ENCODE peak calls at places on chromosome 22, in four cellular contexts. Q, C, X and U are unnamed samples.

GRCh38 chr22:39514373-39514973 is 5.9 kb upstream of the ATF4 start:
- DNase-seq in Q (no peak), X (no peak), C (no peak), U (no peak)

GRCh38 chr22:38760477-38761201 is 4.8 kb upstream of the SUN2 start:
- DNase-seq in C (peak), X (no peak), Q (no peak), U (peak)

GRCh38 chr22:20659920-20660319 is 114.0 kb upstream of the SERPIND1 start:
- DNase-seq in Q (no peak), X (no peak), C (no peak), U (no peak)

GRCh38 chr22:27801197-27801615 is 350 bp downstream of the MN1 start:
- DNase-seq in X (no peak), C (no peak), Q (no peak), U (no peak)

GRCh38 chr22:20001082-20001638 is 15.5 kb downstream of the ARVCF start:
- DNase-seq in Q (no peak), X (no peak), C (no peak), U (no peak)

GRCh38 chr22:27420186-27420816 is 381.3 kb downstream of the MN1 start:
- DNase-seq in X (no peak), C (no peak), Q (no peak), U (no peak)

GRCh38 chr22:44325718-44326548 is 13.2 kb upstream of the SHISAL1 start:
- DNase-seq in C (no peak), X (no peak), Q (no peak), U (no peak)

GRCh38 chr22:35835998-35836691 is 118.5 kb downstream of the APOL5 start:
- DNase-seq in X (no peak), C (peak), Q (no peak), U (peak)

GRCh38 chr22:35795476-35795875 is 77.8 kb downstream of the APOL5 start:
- DNase-seq in C (no peak), Q (no peak), X (no peak), U (no peak)

GRCh38 chr22:50396751-50397370 is 53.7 kb downstream of the PPP6R2 start:
- DNase-seq in C (no peak), Q (no peak), X (no peak), U (no peak)

GRCh38 chr22:19405133-19405532 is 26.4 kb downstream of the HIRA start:
- DNase-seq in Q (no peak), X (no peak), C (no peak), U (no peak)

GRCh38 chr22:43113516-43114251 is 3.1 kb downstream of the BIK start:
- DNase-seq in X (no peak), C (no peak), Q (no peak), U (no peak)

GRCh38 chr22:24289138-24289537 is 18.5 kb downstream of the SPECC1L start:
- DNase-seq in X (no peak), Q (no peak), C (no peak), U (no peak)

GRCh38 chr22:49934891-49935557 is 16.6 kb downstream of the CRELD2 start:
- DNase-seq in Q (peak), C (no peak), X (peak), U (no peak)

GRCh38 chr22:23533328-23533762 is 46.7 kb downstream of the IGLL1 start:
- DNase-seq in X (no peak), Q (no peak), C (peak), U (peak)

GRCh38 chr22:38841211-38841610 is 2.6 kb downstream of the NPTXR start:
- DNase-seq in C (no peak), X (no peak), Q (no peak), U (no peak)

GRCh38 chr22:38491707-38492348 is 14.3 kb downstream of the DDX17 start:
- DNase-seq in Q (no peak), C (no peak), X (no peak), U (no peak)

GRCh38 chr22:47724751-47725150 is 962.3 kb downstream of the TBC1D22A start:
- DNase-seq in Q (no peak), X (no peak), C (no peak), U (no peak)

GRCh38 chr22:37229805-37230672 is 14.0 kb downstream of the RAC2 start:
- DNase-seq in C (no peak), Q (peak), X (peak), U (no peak)

GRCh38 chr22:48709453-48709852 is 1118.2 kb downstream of the BRD1 start:
- DNase-seq in Q (no peak), X (no peak), C (no peak), U (no peak)

GRCh38 chr22:43886231-43886630 is 5.6 kb downstream of the PNPLA5 start:
- DNase-seq in X (no peak), C (no peak), Q (no peak), U (no peak)

GRCh38 chr22:49871482-49871881 is 17.8 kb downstream of the ZBED4 start:
- DNase-seq in C (no peak), X (no peak), Q (no peak), U (no peak)

GRCh38 chr22:49300951-49301397 is 526.7 kb downstream of the BRD1 start:
- DNase-seq in C (no peak), X (no peak), Q (no peak), U (no peak)

GRCh38 chr22:19825016-19825339 is 29.7 kb downstream of the GNB1L start:
- DNase-seq in C (no peak), X (no peak), Q (no peak), U (no peak)

GRCh38 chr22:37626144-37626543 is 13.3 kb upstream of the SH3BP1 start:
- DNase-seq in C (no peak), X (no peak), Q (no peak), U (no peak)

GRCh38 chr22:24409707-24410106 is 17.7 kb upstream of the ADORA2A start:
- DNase-seq in X (no peak), Q (no peak), C (no peak), U (no peak)

GRCh38 chr22:42190274-42190673 is 59.7 kb upstream of the CYP2D6 start:
- DNase-seq in X (no peak), Q (no peak), C (no peak), U (no peak)

GRCh38 chr22:41563051-41563711 is 2.4 kb downstream of the CSDC2 start:
- DNase-seq in Q (no peak), X (no peak), C (no peak), U (no peak)